ENCODE peak calls at places on chromosomes 2 and 18, in ten cellular contexts. U is cardiac muscle cell, K is HFFc6, P is Panc1, L is tibial nerve, Q is thyroid gland, Z is IMR-90, H is uterus, X is H1, W is Calu3. O is an unnamed sample.

GRCh38 chr2:65654496-65654895 is 222.1 kb upstream of the SPRED2 start:
- DNase-seq in U (no peak), P (no peak), Z (no peak), K (no peak), W (no peak), L (no peak), Q (no peak), H (no peak), X (no peak), O (no peak)

GRCh38 chr18:49045585-49045984 is 94.8 kb upstream of the SMAD7 start:
- DNase-seq in K (no peak), U (no peak), W (no peak), Q (no peak), L (no peak), P (no peak), Z (no peak), X (no peak), H (no peak), O (no peak)

GRCh38 chr2:226977775-226978190 is 141.9 kb downstream of the RHBDD1 start:
- DNase-seq in W (no peak), U (peak; percentile 29), P (no peak), K (peak; percentile 95), H (no peak), Q (no peak), L (no peak), Z (peak; percentile 74), X (no peak), O (no peak)

GRCh38 chr2:12222561-12222960 is 476.1 kb downstream of the LPIN1 start:
- DNase-seq in P (no peak), X (no peak), W (no peak), Z (no peak), H (no peak), L (no peak), U (no peak), Q (no peak), K (no peak), O (no peak)

GRCh38 chr2:20702563-20702962 is 35.6 kb downstream of the GDF7 start:
- DNase-seq in W (no peak), Q (no peak), H (no peak), L (no peak), X (no peak), Z (peak; percentile 78), U (no peak), P (no peak), K (peak; percentile 25), O (no peak)

GRCh38 chr2:207734264-207734635 is 22.8 kb downstream of the CCNYL1 start:
- DNase-seq in L (no peak), X (no peak), Q (no peak), W (no peak), K (peak; percentile 51), Z (peak; percentile 61), H (no peak), U (peak; percentile 67), P (no peak), O (no peak)

GRCh38 chr2:116510117-116510671 is 1304.3 kb upstream of the DDX18 start:
- DNase-seq in W (peak; percentile 4), K (no peak), X (no peak), Z (no peak), H (no peak), Q (no peak), P (peak; percentile 7), U (peak; percentile 14), L (no peak), O (no peak)

GRCh38 chr2:8622924-8623465 is 58.9 kb upstream of the ID2 start:
- DNase-seq in U (no peak), K (no peak), H (no peak), X (no peak), Z (no peak), P (no peak), L (no peak), W (no peak), Q (no peak), O (no peak)

GRCh38 chr2:111202266-111203040 is 81.7 kb downstream of the BCL2L11 start:
- DNase-seq in H (no peak), K (peak; percentile 24), W (no peak), Z (peak; percentile 89), L (no peak), U (peak; percentile 60), X (no peak), Q (no peak), P (no peak), O (no peak)

GRCh38 chr2:111198701-111199100 is 78.0 kb downstream of the BCL2L11 start:
- DNase-seq in U (no peak), W (no peak), L (no peak), H (no peak), P (no peak), Z (no peak), K (no peak), X (no peak), Q (no peak), O (no peak)

GRCh38 chr2:111199840-111200239 is 79.1 kb downstream of the BCL2L11 start:
- DNase-seq in X (no peak), K (no peak), Z (no peak), Q (no peak), U (no peak), L (no peak), P (no peak), H (no peak), W (no peak), O (no peak)

GRCh38 chr2:111201214-111201613 is 80.5 kb downstream of the BCL2L11 start:
- DNase-seq in H (no peak), Q (peak; percentile 25), X (no peak), U (no peak), L (no peak), P (no peak), Z (no peak), W (no peak), K (no peak), O (no peak)

DNA sequence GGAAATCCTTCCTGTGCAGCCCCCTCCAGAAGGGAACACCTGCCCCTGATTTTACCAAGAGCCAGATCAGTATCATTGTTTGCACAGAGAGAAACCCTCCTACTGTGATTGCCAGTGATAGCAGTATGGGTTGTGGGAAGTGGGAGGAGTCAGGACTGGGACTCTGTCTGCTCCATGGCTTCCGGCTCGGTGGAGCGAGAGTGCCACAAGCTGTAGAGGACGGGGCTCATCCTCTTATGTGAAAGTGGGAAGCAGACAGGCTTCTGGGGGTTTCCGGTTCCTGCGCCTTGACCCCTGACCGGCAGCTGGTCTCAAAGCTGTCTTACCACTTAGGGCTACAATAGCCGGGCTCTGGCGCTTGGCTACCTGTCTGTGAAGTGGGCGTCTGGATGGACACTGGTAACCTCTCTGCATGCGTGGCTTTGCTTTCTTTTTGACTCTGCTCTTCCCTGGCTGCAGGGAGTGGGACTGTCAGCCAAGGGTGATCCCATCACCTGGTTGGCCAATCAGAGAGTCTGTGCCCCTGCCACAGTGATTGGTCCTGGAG is 79.7 kb downstream of the BCL2L11 start:
- DNase-seq in W (no peak), K (no peak), Q (no peak), L (no peak), X (no peak), Z (no peak), U (no peak), H (no peak), P (no peak), O (no peak)
- TF ChIP-seq CTCF in W (no peak), K (no peak), Q (no peak), L (no peak), X (no peak), Z (no peak), U (no peak), H (no peak), P (no peak), O (no peak)

DNA sequence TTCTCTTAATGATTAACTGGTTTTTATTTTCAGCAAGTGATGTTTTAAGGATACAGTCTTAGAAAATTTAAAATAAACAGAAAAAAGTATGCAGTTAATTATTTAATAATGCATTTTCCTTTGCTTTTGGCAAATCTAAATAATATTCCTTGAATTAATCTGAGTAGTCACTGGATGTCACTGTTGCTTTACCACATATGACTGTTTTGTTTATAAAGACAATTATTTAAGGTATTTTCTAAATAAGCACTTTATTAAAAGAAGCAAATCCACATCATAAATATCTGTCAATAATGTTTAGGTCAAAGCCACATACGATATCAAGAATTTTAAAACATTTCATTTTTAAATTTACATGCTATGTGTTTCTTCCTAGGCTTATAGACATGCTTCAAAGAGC is 40.6 kb upstream of the TFPI start:
- DNase-seq in W (no peak), P (no peak), L (no peak), U (peak; percentile 20), Z (peak; percentile 44), X (no peak), K (no peak), Q (no peak), H (no peak), O (no peak)
- TF ChIP-seq CTCF in W (no peak), P (no peak), L (no peak), U (no peak), Z (peak; percentile 49), X (no peak), K (peak; percentile 65), Q (peak; percentile 45), H (no peak), O (peak; percentile 37)

GRCh38 chr2:196849895-196850294 is 40.7 kb upstream of the C2orf66 start:
- DNase-seq in P (peak; percentile 2), W (peak; percentile 42), X (no peak), L (no peak), Z (peak; percentile 45), H (no peak), K (peak; percentile 46), Q (no peak), U (peak; percentile 63), O (no peak)
- TF ChIP-seq CTCF in P (peak; percentile 71), W (no peak), X (peak; percentile 24), L (peak; percentile 26), Z (peak; percentile 48), H (no peak), K (peak; percentile 72), Q (peak; percentile 18), U (peak; percentile 56), O (no peak)

GRCh38 chr2:1248187-1248586 is 165.1 kb upstream of the TPO start:
- DNase-seq in X (no peak), Q (no peak), Z (no peak), H (no peak), U (no peak), P (no peak), K (no peak), W (no peak), L (no peak), O (no peak)

GRCh38 chr2:1251520-1251919 is 161.7 kb upstream of the TPO start:
- DNase-seq in U (no peak), Z (no peak), L (no peak), Q (no peak), W (no peak), P (no peak), X (no peak), K (no peak), H (no peak), O (no peak)

GRCh38 chr2:1249897-1250687 is 163.2 kb upstream of the TPO start:
- DNase-seq in K (no peak), P (no peak), X (no peak), H (no peak), L (no peak), W (no peak), Q (no peak), U (no peak), Z (no peak), O (no peak)

GRCh38 chr2:1245193-1245592 is 168.1 kb upstream of the TPO start:
- DNase-seq in K (no peak), Q (no peak), X (no peak), W (no peak), L (no peak), Z (no peak), P (no peak), H (no peak), U (no peak), O (no peak)

DNA sequence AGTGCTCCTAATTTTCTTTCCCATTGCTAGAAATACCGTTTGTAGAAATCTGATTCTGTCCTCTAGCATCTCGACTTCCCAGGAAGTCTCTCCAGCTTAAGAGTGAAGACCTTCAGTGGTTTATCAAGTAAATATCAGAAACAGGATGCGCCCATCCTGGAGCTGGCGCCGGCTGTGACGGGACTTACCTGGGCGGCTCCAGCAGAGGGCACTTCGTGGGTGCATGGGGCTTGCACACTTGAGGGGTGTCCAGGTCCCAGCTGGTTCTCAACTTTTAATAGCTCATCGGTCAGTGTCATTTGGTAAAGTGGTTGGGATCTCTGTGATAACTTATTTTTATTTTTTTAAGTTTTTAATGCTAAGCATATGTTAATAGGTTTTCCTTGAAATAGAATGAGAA is 167.0 kb upstream of the TPO start:
- DNase-seq in W (no peak), H (no peak), Z (no peak), X (no peak), P (no peak), Q (no peak), K (no peak), L (no peak), U (no peak), O (no peak)
- TF ChIP-seq CTCF in W (no peak), H (no peak), Z (no peak), X (peak; percentile 51), P (peak; percentile 45), Q (no peak), K (no peak), L (no peak), U (no peak), O (no peak)

O was measured in thoracic aorta.